ENCODE peak calls at places on chromosomes 16 and 17, in four cellular contexts. C is activated naive CD8-positive, alpha-beta T cell treated with anti-CD3 and anti-CD28 coated beads for 36 hours; N is DMS79 treated with DMSO at 0.1 percent for 48 hours; Y is DND-41. R is an unnamed sample.

GRCh38 chr16:35391328-35391727 is 1931.9 kb downstream of the TP53TG3F start:
- DNase-seq in C (peak), N (no peak), Y (peak), R (peak)

GRCh38 chr16:10752843-10753523 is 9.3 kb downstream of the NUBP1 start:
- DNase-seq in C (no peak), N (no peak), Y (no peak), R (no peak)

GRCh38 chr16:66070140-66070887 is 296.2 kb upstream of the CDH5 start:
- DNase-seq in C (no peak), N (peak), Y (no peak), R (no peak)

GRCh38 chr16:10979717-10980601 is 35.6 kb downstream of the CLEC16A start:
- DNase-seq in C (no peak), N (no peak), Y (no peak), R (no peak)

GRCh38 chr16:48609453-48610023 is 442 bp downstream of the N4BP1 start:
- DNase-seq in C (peak), N (no peak), Y (peak), R (no peak)

GRCh38 chr17:22217135-22217534 is 524.8 kb downstream of the KCNJ18 start:
- DNase-seq in C (no peak), N (no peak), Y (no peak), R (no peak)

GRCh38 chr16:1542166-1542500 is 8.7 kb downstream of the TMEM204 start:
- DNase-seq in C (no peak), N (no peak), Y (no peak), R (no peak)

GRCh38 chr16:27640277-27640600 is 90.3 kb downstream of the KATNIP start:
- DNase-seq in C (no peak), N (peak), Y (no peak), R (no peak)

GRCh38 chr16:69171325-69172095 is 15.5 kb upstream of the SNTB2 start:
- DNase-seq in C (no peak), N (no peak), Y (no peak), R (no peak)

GRCh38 chr17:72372185-72372584 is 251.4 kb downstream of the SOX9 start:
- DNase-seq in C (no peak), N (no peak), Y (no peak), R (no peak)

GRCh38 chr17:29664743-29665479 is 42.2 kb upstream of the CORO6 start:
- DNase-seq in C (no peak), N (no peak), Y (no peak), R (no peak)